ENCODE peak calls at places on chromosomes 1 and 21, in seven cellular contexts. K is activated CD4-positive, alpha-beta T cell treated with anti-CD3 and anti-CD28 coated beads, Interleukin-2, amount 50 U/mL, for 48 hours; R is non-pigmented ciliary epithelial cell; Q is GM23338; A is progenitor cell of endocrine pancreas; C is NCI-H1930; G is coronary artery. Z is an unnamed sample.

GRCh38 chr1:160567858-160568682 is 11.2 kb downstream of the CD84 start:
- DNase-seq in K (peak), R (no peak), Q (no peak), A (no peak), C (no peak), G (no peak), Z (no peak)

GRCh38 chr1:231867607-231868006 is 241.0 kb downstream of the DISC1 start:
- DNase-seq in K (no peak), R (no peak), Q (no peak), A (no peak), C (no peak), G (no peak), Z (no peak)

GRCh38 chr1:145729661-145730436 is 10.6 kb downstream of the CD160 start:
- DNase-seq in K (no peak), R (no peak), Q (no peak), A (no peak), C (no peak), G (no peak), Z (no peak)

GRCh38 chr1:157580179-157580827 is 17.6 kb downstream of the FCRL4 start:
- DNase-seq in K (no peak), R (peak), Q (peak), A (peak), C (peak), G (no peak), Z (peak)

GRCh38 chr1:22444856-22445255 is 6.8 kb upstream of the ZBTB40 start:
- DNase-seq in K (no peak), R (no peak), Q (no peak), A (no peak), C (no peak), G (no peak), Z (no peak)

GRCh38 chr1:81802601-81803422 is 2.1 kb downstream of the ADGRL2 start:
- DNase-seq in K (no peak), R (no peak), Q (peak), A (peak), C (no peak), G (peak), Z (peak)

GRCh38 chr1:199173356-199173755 is 534.5 kb downstream of the PTPRC start:
- DNase-seq in K (no peak), R (peak), Q (no peak), A (no peak), C (no peak), G (no peak), Z (no peak)

GRCh38 chr1:209356909-209357498 is 226.5 kb upstream of the CAMK1G start:
- DNase-seq in K (no peak), R (no peak), Q (peak), A (no peak), C (no peak), G (no peak), Z (no peak)

GRCh38 chr1:157390646-157391045 is 161.7 kb downstream of the FCRL5 start:
- DNase-seq in K (no peak), R (peak), Q (no peak), A (no peak), C (no peak), G (no peak), Z (no peak)

GRCh38 chr1:93567255-93567918 is 114.2 kb downstream of the BCAR3 start:
- DNase-seq in K (no peak), R (peak), Q (no peak), A (no peak), C (no peak), G (no peak), Z (no peak)

GRCh38 chr1:173210273-173210672 is 3.1 kb upstream of the TNFSF4 start:
- DNase-seq in K (no peak), R (no peak), Q (no peak), A (no peak), C (no peak), G (no peak), Z (no peak)

GRCh38 chr1:70864302-70864701 is 183.3 kb downstream of the PTGER3 start:
- DNase-seq in K (no peak), R (no peak), Q (no peak), A (no peak), C (no peak), G (no peak), Z (no peak)

GRCh38 chr1:202014915-202015676 is 4.7 kb downstream of the ELF3 start:
- DNase-seq in K (no peak), R (no peak), Q (no peak), A (no peak), C (no peak), G (no peak), Z (no peak)

GRCh38 chr1:29830383-29830782 is 594.1 kb downstream of the PTPRU start:
- DNase-seq in K (no peak), R (no peak), Q (no peak), A (no peak), C (no peak), G (peak), Z (no peak)

GRCh38 chr21:25967566-25968438 is 202.8 kb downstream of the APP start:
- DNase-seq in K (no peak), R (no peak), Q (no peak), A (no peak), C (no peak), G (no peak), Z (no peak)

GRCh38 chr1:243849089-243850012 is 692 bp downstream of the AKT3 start:
- DNase-seq in K (peak), R (no peak), Q (peak), A (peak), C (peak), G (peak), Z (peak)

GRCh38 chr1:180623579-180624347 is 8.1 kb upstream of the XPR1 start:
- DNase-seq in K (no peak), R (no peak), Q (peak), A (no peak), C (no peak), G (no peak), Z (peak)

Z was measured in H9.